ENCODE peak calls at places on chromosome 10, in ten cellular contexts. I, U, Q, B, V, W, X, H, R and N are unnamed samples.

GRCh38 chr10:125101581-125101980 is 58.8 kb downstream of the CTBP2 start:
- DNase-seq in B (no peak), H (no peak), Q (peak; percentile 5), W (no peak), U (no peak), X (no peak), R (no peak), I (no peak), V (no peak), N (no peak)

GRCh38 chr10:100183482-100183881 is 2.3 kb downstream of the ERLIN1 start:
- DNase-seq in R (peak; percentile 80), I (no peak), X (peak; percentile 6), B (no peak), U (no peak), H (peak; percentile 97), W (no peak), Q (no peak), V (no peak), N (no peak)

GRCh38 chr10:114925675-114926204 is 12.3 kb upstream of the TRUB1 start:
- DNase-seq in W (no peak), R (peak; percentile 90), U (no peak), I (peak; percentile 9), B (no peak), V (no peak), H (no peak), X (peak; percentile 39), Q (no peak), N (no peak)

GRCh38 chr10:99560277-99561126 is 27.8 kb downstream of the NKX2-3 start:
- DNase-seq in U (peak; percentile 54), V (peak; percentile 55), I (peak; percentile 24), H (peak; percentile 28), R (peak; percentile 75), Q (no peak), W (peak; percentile 2), X (peak; percentile 59), B (peak; percentile 11), N (peak; percentile 42)

GRCh38 chr10:112677689-112678088 is 230.7 kb downstream of the VTI1A start:
- DNase-seq in H (no peak), I (no peak), U (no peak), X (peak; percentile 23), Q (no peak), R (peak; percentile 94), W (no peak), V (peak; percentile 41), B (no peak), N (no peak)

GRCh38 chr10:67549390-67549789 is 146.6 kb downstream of the CTNNA3 start:
- DNase-seq in H (no peak), I (no peak), V (no peak), W (no peak), Q (no peak), X (peak; percentile 37), B (no peak), R (no peak), U (no peak), N (no peak)

GRCh38 chr10:110793128-110793812 is 78.5 kb upstream of the PDCD4 start:
- DNase-seq in W (no peak), I (no peak), X (no peak), R (no peak), V (no peak), B (no peak), U (no peak), H (no peak), Q (no peak), N (no peak)

GRCh38 chr10:118669020-118669766 is 73.7 kb upstream of the PRLHR start:
- DNase-seq in X (peak; percentile 63), Q (no peak), I (no peak), U (no peak), B (no peak), V (no peak), R (peak; percentile 86), W (no peak), H (no peak), N (peak; percentile 9)

GRCh38 chr10:110212119-110213006 is 5.0 kb downstream of the MXI1 start:
- DNase-seq in X (no peak), Q (no peak), V (no peak), U (no peak), B (no peak), R (peak; percentile 80), W (no peak), I (no peak), H (peak; percentile 67), N (peak; percentile 6)

GRCh38 chr10:80408198-80409085 is at the start of gene PRXL2A:
- DNase-seq in W (peak; percentile 57), Q (peak; percentile 94), I (peak; percentile 75), X (peak; percentile 48), R (peak; percentile 82), U (peak; percentile 76), B (peak; percentile 10), V (peak; percentile 85), H (peak; percentile 16), N (peak; percentile 56)

GRCh38 chr10:99630439-99630838 is 10.2 kb upstream of the SLC25A28 start:
- DNase-seq in I (no peak), R (peak; percentile 90), W (no peak), X (peak; percentile 76), B (no peak), Q (no peak), U (no peak), H (peak; percentile 69), V (no peak), N (peak; percentile 3)